ENCODE peak calls at places on chromosomes 1 and 21, in four cellular contexts. One of them, this sample, is unnamed.
A peak's percentile ranks its signal among the peaks of the same experiment; 100 is the strongest.

GRCh38 chr21:44919913-44920693 is 596 bp downstream of the ITGB2 start:
- DNase-seq in K562: no peak
- DNase-seq in WTC11: no peak
- DNase-seq in HepG2: no peak
- DNase-seq in this sample: no peak

GRCh38 chr1:83860506-83861221 is 138.3 kb downstream of the TTLL7 start:
- DNase-seq in K562: peak; percentile 61
- DNase-seq in WTC11: peak; percentile 91
- DNase-seq in HepG2: peak; percentile 27
- DNase-seq in this sample: no peak

GRCh38 chr1:92784051-92784638 is 763 bp downstream of the EVI5 start:
- DNase-seq in K562: peak; percentile 20
- DNase-seq in WTC11: no peak
- DNase-seq in HepG2: peak; percentile 9
- DNase-seq in this sample: peak; percentile 32

GRCh38 chr1:36279110-36279788 is 26.9 kb upstream of the SH3D21 start:
- DNase-seq in K562: no peak
- DNase-seq in WTC11: no peak
- DNase-seq in HepG2: no peak
- DNase-seq in this sample: no peak

GRCh38 chr1:66330711-66331110 is 203.2 kb upstream of the SGIP1 start:
- DNase-seq in K562: no peak
- DNase-seq in WTC11: no peak
- DNase-seq in HepG2: no peak
- DNase-seq in this sample: no peak

GRCh38 chr1:113835686-113836290 is 23.5 kb upstream of the RSBN1 start:
- DNase-seq in K562: peak; percentile 38
- DNase-seq in WTC11: no peak
- DNase-seq in HepG2: peak; percentile 42
- DNase-seq in this sample: no peak

GRCh38 chr1:172373864-172374263 is 46.6 kb upstream of the C1orf105 start:
- DNase-seq in K562: no peak
- DNase-seq in WTC11: no peak
- DNase-seq in HepG2: no peak
- DNase-seq in this sample: no peak

GRCh38 chr21:32238063-32238462 is 40.8 kb downstream of the MIS18A start:
- DNase-seq in K562: no peak
- DNase-seq in WTC11: no peak
- DNase-seq in HepG2: no peak
- DNase-seq in this sample: no peak

GRCh38 chr1:174534789-174535188 is 87.0 kb downstream of the GPR52 start:
- DNase-seq in K562: no peak
- DNase-seq in WTC11: no peak
- DNase-seq in HepG2: no peak
- DNase-seq in this sample: no peak

GRCh38 chr1:38915352-38915948 is 26.2 kb downstream of the RHBDL2 start:
- DNase-seq in K562: peak; percentile 82
- DNase-seq in WTC11: no peak
- DNase-seq in HepG2: no peak
- DNase-seq in this sample: no peak

GRCh38 chr1:23784846-23785245 is 6.1 kb upstream of the LYPLA2 start:
- DNase-seq in K562: no peak
- DNase-seq in WTC11: no peak
- DNase-seq in HepG2: no peak
- DNase-seq in this sample: no peak

GRCh38 chr21:29164330-29164942 is 34.0 kb downstream of the MAP3K7CL start:
- DNase-seq in K562: peak; percentile 50
- DNase-seq in WTC11: no peak
- DNase-seq in HepG2: peak; percentile 63
- DNase-seq in this sample: no peak

GRCh38 chr1:10823000-10823401 is 26.6 kb upstream of the CASZ1 start:
- DNase-seq in K562: no peak
- DNase-seq in WTC11: no peak
- DNase-seq in HepG2: no peak
- DNase-seq in this sample: no peak

GRCh38 chr1:206633708-206634121 is 1.6 kb upstream of the DYRK3 start:
- DNase-seq in K562: no peak
- DNase-seq in WTC11: no peak
- DNase-seq in HepG2: no peak
- DNase-seq in this sample: no peak

GRCh38 chr1:33460947-33461629 is 11.4 kb upstream of the ZSCAN20 start:
- DNase-seq in K562: no peak
- DNase-seq in WTC11: no peak
- DNase-seq in HepG2: no peak
- DNase-seq in this sample: peak; percentile 67

GRCh38 chr1:36224537-36225297 is 474 bp downstream of the THRAP3 start:
- DNase-seq in K562: peak; percentile 94
- DNase-seq in WTC11: peak; percentile 76
- DNase-seq in HepG2: peak; percentile 89
- DNase-seq in this sample: no peak

GRCh38 chr1:203116048-203116810 is 11.3 kb upstream of the ADORA1 start:
- DNase-seq in K562: no peak
- DNase-seq in WTC11: no peak
- DNase-seq in HepG2: no peak
- DNase-seq in this sample: no peak

GRCh38 chr1:195591917-195592672 is 1016.1 kb downstream of the KCNT2 start:
- DNase-seq in K562: no peak
- DNase-seq in WTC11: no peak
- DNase-seq in HepG2: no peak
- DNase-seq in this sample: no peak

GRCh38 chr1:244796719-244797406 is 38.6 kb upstream of the COX20 start:
- DNase-seq in K562: peak; percentile 66
- DNase-seq in WTC11: peak; percentile 66
- DNase-seq in HepG2: peak; percentile 51
- DNase-seq in this sample: no peak

GRCh38 chr1:100039571-100039970 is 69.8 kb downstream of the SLC35A3 start:
- DNase-seq in K562: no peak
- DNase-seq in WTC11: no peak
- DNase-seq in HepG2: no peak
- DNase-seq in this sample: no peak

DNA sequence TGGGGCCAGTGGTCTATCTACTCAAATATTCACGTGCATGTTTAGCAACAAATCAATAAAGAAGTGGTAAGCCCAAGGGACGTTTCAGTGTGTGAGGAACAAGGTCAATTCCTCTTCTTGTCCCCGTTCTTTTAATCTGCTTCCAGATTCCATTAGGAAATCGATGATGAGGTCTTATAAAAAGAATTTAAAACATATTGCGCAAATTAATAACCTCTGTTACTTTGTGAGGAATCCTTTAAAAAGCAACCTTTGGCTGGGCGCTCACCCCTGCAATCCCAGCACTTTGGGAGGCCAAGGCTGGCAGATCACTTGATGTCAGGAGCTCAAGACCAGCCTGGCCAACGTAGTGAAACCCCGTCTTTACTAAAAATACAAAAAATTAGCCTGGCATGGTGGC is 113.0 kb upstream of the TMPRSS2 start:
- DNase-seq in K562: no peak
- DNase-seq in WTC11: no peak
- DNase-seq in HepG2: no peak
- DNase-seq in this sample: no peak
- TF ChIP-seq ETV6 in K562: no peak
- TF ChIP-seq ETV6 in WTC11: no peak
- TF ChIP-seq ETV6 in HepG2: no peak
- TF ChIP-seq ETV6 in this sample: no peak

GRCh38 chr1:147753084-147753483 is 7.3 kb downstream of the GJA5 start:
- DNase-seq in K562: no peak
- DNase-seq in WTC11: no peak
- DNase-seq in HepG2: no peak
- DNase-seq in this sample: no peak
- TF ChIP-seq ETV6 in K562: no peak
- TF ChIP-seq ETV6 in WTC11: no peak
- TF ChIP-seq ETV6 in HepG2: no peak
- TF ChIP-seq ETV6 in this sample: no peak

GRCh38 chr1:226029093-226029496 is 30.0 kb upstream of the SDE2 start:
- DNase-seq in K562: no peak
- DNase-seq in WTC11: no peak
- DNase-seq in HepG2: peak; percentile 63
- DNase-seq in this sample: peak; percentile 59
- TF ChIP-seq ETV6 in K562: no peak
- TF ChIP-seq ETV6 in WTC11: no peak
- TF ChIP-seq ETV6 in HepG2: no peak
- TF ChIP-seq ETV6 in this sample: no peak

GRCh38 chr1:7422966-7423365 is 348.1 kb upstream of the VAMP3 start:
- DNase-seq in K562: no peak
- DNase-seq in WTC11: peak; percentile 3
- DNase-seq in HepG2: no peak
- DNase-seq in this sample: no peak
- TF ChIP-seq ETV6 in K562: no peak
- TF ChIP-seq ETV6 in WTC11: no peak
- TF ChIP-seq ETV6 in HepG2: no peak
- TF ChIP-seq ETV6 in this sample: no peak